ENCODE peak calls at places on chromosomes 5 and 9, in eight cellular contexts. I is GM12878; T is AG08396; L is renal cortical epithelial cell; Y is stimulated activated naive B cell treated with anti-CD40 and anti-IgM and Interleukin-4, amounts not matched to agents 10 μg/mL and 1 μg/mL and 100 μg/mL, for 72 hours; H is IMR-90; Q is NCI-H1092; W is ureter. Z is an unnamed sample.

GRCh38 chr5:143019614-143020515 is 249.7 kb downstream of the ARHGAP26 start:
- DNase-seq in I (peak), T (no peak), L (no peak), Y (no peak), H (no peak), Q (no peak), W (no peak), Z (no peak)

GRCh38 chr9:6884101-6884500 is 126.3 kb downstream of the KDM4C start:
- DNase-seq in I (no peak), T (no peak), L (no peak), Y (no peak), H (no peak), Q (no peak), W (no peak), Z (no peak)

GRCh38 chr5:36272136-36272665 is 29.5 kb downstream of the RANBP3L start:
- DNase-seq in I (no peak), T (no peak), L (no peak), Y (no peak), H (no peak), Q (no peak), W (no peak), Z (no peak)

GRCh38 chr9:121842612-121842978 is 191.2 kb downstream of the DAB2IP start:
- DNase-seq in I (no peak), T (peak), L (peak), Y (no peak), H (peak), Q (no peak), W (no peak), Z (no peak)

GRCh38 chr5:74316064-74316586 is 324.4 kb downstream of the ENC1 start:
- DNase-seq in I (peak), T (peak), L (peak), Y (no peak), H (peak), Q (peak), W (peak), Z (no peak)

GRCh38 chr9:91320299-91320698 is 41.4 kb downstream of the AUH start:
- DNase-seq in I (no peak), T (no peak), L (no peak), Y (no peak), H (no peak), Q (no peak), W (no peak), Z (no peak)

GRCh38 chr9:114303977-114304376 is 18.9 kb upstream of the ORM1 start:
- DNase-seq in I (no peak), T (no peak), L (no peak), Y (no peak), H (no peak), Q (no peak), W (peak), Z (no peak)

GRCh38 chr5:147393866-147394265 is 116.0 kb downstream of the DPYSL3 start:
- DNase-seq in I (no peak), T (no peak), L (no peak), Y (no peak), H (no peak), Q (no peak), W (no peak), Z (no peak)

GRCh38 chr9:95504053-95504963 is 12.5 kb downstream of the PTCH1 start:
- DNase-seq in I (no peak), T (peak), L (peak), Y (no peak), H (peak), Q (no peak), W (peak), Z (no peak)

GRCh38 chr9:38277601-38278200 is 114.8 kb upstream of the ALDH1B1 start:
- DNase-seq in I (no peak), T (no peak), L (no peak), Y (no peak), H (no peak), Q (no peak), W (no peak), Z (peak)

GRCh38 chr9:11328326-11328725 is 715.5 kb upstream of the PTPRD start:
- DNase-seq in I (no peak), T (no peak), L (no peak), Y (no peak), H (no peak), Q (no peak), W (no peak), Z (no peak)

GRCh38 chr5:18745591-18745987 is 1111.3 kb downstream of the TAF11L14 start:
- DNase-seq in I (no peak), T (no peak), L (no peak), Y (no peak), H (no peak), Q (no peak), W (no peak), Z (peak)

GRCh38 chr5:10310073-10310779 is 2.5 kb upstream of the CMBL start:
- DNase-seq in I (no peak), T (no peak), L (peak), Y (no peak), H (peak), Q (no peak), W (no peak), Z (peak)

GRCh38 chr5:136067422-136067821 is 38.6 kb downstream of the TGFBI start:
- DNase-seq in I (no peak), T (no peak), L (peak), Y (no peak), H (no peak), Q (no peak), W (no peak), Z (no peak)

GRCh38 chr9:115997923-115998322 is 155.7 kb upstream of the PAPPA start:
- DNase-seq in I (no peak), T (no peak), L (peak), Y (no peak), H (peak), Q (no peak), W (no peak), Z (no peak)

GRCh38 chr9:114008667-114009410 is 69.3 kb downstream of the AMBP start:
- DNase-seq in I (no peak), T (no peak), L (no peak), Y (no peak), H (no peak), Q (no peak), W (peak), Z (no peak)

GRCh38 chr9:135282001-135282731 is 194.7 kb downstream of the OLFM1 start:
- DNase-seq in I (no peak), T (no peak), L (no peak), Y (no peak), H (no peak), Q (peak), W (peak), Z (peak)

GRCh38 chr9:2596003-2596402 is 25.6 kb upstream of the VLDLR start:
- DNase-seq in I (no peak), T (no peak), L (no peak), Y (no peak), H (no peak), Q (no peak), W (no peak), Z (no peak)

GRCh38 chr9:83013261-83013610 is 49.7 kb downstream of the RASEF start:
- DNase-seq in I (no peak), T (peak), L (no peak), Y (no peak), H (peak), Q (no peak), W (no peak), Z (peak)

GRCh38 chr9:92976436-92976835 is 29.1 kb downstream of the FGD3 start:
- DNase-seq in I (no peak), T (no peak), L (no peak), Y (no peak), H (no peak), Q (no peak), W (no peak), Z (no peak)

GRCh38 chr5:134735243-134735642 is 3.1 kb upstream of the CAMLG start:
- DNase-seq in I (no peak), T (no peak), L (no peak), Y (no peak), H (no peak), Q (no peak), W (no peak), Z (no peak)

GRCh38 chr5:32574540-32575175 is 10.7 kb upstream of the SUB1 start:
- DNase-seq in I (no peak), T (no peak), L (no peak), Y (no peak), H (no peak), Q (no peak), W (no peak), Z (no peak)

GRCh38 chr9:138053996-138054752 is 176.6 kb downstream of the CACNA1B start:
- DNase-seq in I (no peak), T (no peak), L (no peak), Y (no peak), H (no peak), Q (no peak), W (no peak), Z (no peak)

GRCh38 chr9:13705356-13705755 is 425.9 kb upstream of the MPDZ start:
- DNase-seq in I (no peak), T (no peak), L (no peak), Y (no peak), H (no peak), Q (no peak), W (no peak), Z (no peak)

GRCh38 chr9:124502711-124503702 is 4.2 kb downstream of the NR5A1 start:
- DNase-seq in I (no peak), T (no peak), L (no peak), Y (no peak), H (no peak), Q (no peak), W (no peak), Z (no peak)

GRCh38 chr5:33180900-33181299 is 259.9 kb upstream of the TARS1 start:
- DNase-seq in I (no peak), T (peak), L (peak), Y (no peak), H (peak), Q (no peak), W (no peak), Z (no peak)

GRCh38 chr5:105917189-105917588 is 1753.5 kb downstream of the EFNA5 start:
- DNase-seq in I (no peak), T (no peak), L (peak), Y (no peak), H (no peak), Q (no peak), W (no peak), Z (no peak)

GRCh38 chr5:122845253-122846050 is at the start of gene SNX24:
- DNase-seq in I (no peak), T (peak), L (peak), Y (peak), H (peak), Q (peak), W (peak), Z (no peak)

GRCh38 chr5:35003018-35003957 is 44.5 kb downstream of the AGXT2 start:
- DNase-seq in I (peak), T (peak), L (peak), Y (peak), H (peak), Q (peak), W (peak), Z (peak)

GRCh38 chr9:68844623-68845612 is 139.9 kb downstream of the PIP5K1B start:
- DNase-seq in I (no peak), T (peak), L (no peak), Y (no peak), H (peak), Q (peak), W (no peak), Z (no peak)

GRCh38 chr9:74960548-74960947 is 7.8 kb upstream of the C9orf40 start:
- DNase-seq in I (no peak), T (no peak), L (peak), Y (no peak), H (peak), Q (no peak), W (no peak), Z (no peak)

GRCh38 chr5:171420429-171421231 is 1.2 kb downstream of the FGF18 start:
- DNase-seq in I (no peak), T (peak), L (peak), Y (no peak), H (peak), Q (peak), W (peak), Z (no peak)

GRCh38 chr9:98929866-98930265 is 13.8 kb upstream of the COL15A1 start:
- DNase-seq in I (no peak), T (no peak), L (no peak), Y (no peak), H (peak), Q (no peak), W (no peak), Z (no peak)